ENCODE peak calls at places on chromosomes 7 and 10, in six cellular contexts. One of them, this sample, is unnamed.

GRCh38 chr7:80313067-80313626 is 178.5 kb downstream of the GNAI1 start:
- DNase-seq in psoas muscle: no peak
- DNase-seq in stimulated activated CD8-positive, alpha-beta memory T cell treated with anti-CD3 and anti-CD28 coated beads, Interleukin-7, amount 100 ng/mL, for 1 hour: no peak
- DNase-seq in naive thymus-derived CD4-positive, alpha-beta T cell: no peak
- DNase-seq in NCI-H2081 treated with DMSO at 0.1 percent for 48 hours: no peak
- DNase-seq in NT2/D1: no peak
- DNase-seq in this sample: no peak

GRCh38 chr10:8913720-8914119 is 859.2 kb downstream of the GATA3 start:
- DNase-seq in psoas muscle: no peak
- DNase-seq in NCI-H2081 treated with DMSO at 0.1 percent for 48 hours: no peak
- DNase-seq in naive thymus-derived CD4-positive, alpha-beta T cell: no peak
- DNase-seq in stimulated activated CD8-positive, alpha-beta memory T cell treated with anti-CD3 and anti-CD28 coated beads, Interleukin-7, amount 100 ng/mL, for 1 hour: no peak
- DNase-seq in NT2/D1: no peak
- DNase-seq in this sample: no peak

GRCh38 chr7:149865437-149865836 is 8.3 kb upstream of the ATP6V0E2 start:
- DNase-seq in naive thymus-derived CD4-positive, alpha-beta T cell: no peak
- DNase-seq in stimulated activated CD8-positive, alpha-beta memory T cell treated with anti-CD3 and anti-CD28 coated beads, Interleukin-7, amount 100 ng/mL, for 1 hour: peak; percentile 31
- DNase-seq in psoas muscle: no peak
- DNase-seq in NCI-H2081 treated with DMSO at 0.1 percent for 48 hours: no peak
- DNase-seq in NT2/D1: no peak
- DNase-seq in this sample: no peak

GRCh38 chr10:102632394-102633062 is 11.8 kb upstream of the TRIM8 start:
- DNase-seq in NT2/D1: no peak
- DNase-seq in NCI-H2081 treated with DMSO at 0.1 percent for 48 hours: no peak
- DNase-seq in naive thymus-derived CD4-positive, alpha-beta T cell: no peak
- DNase-seq in psoas muscle: peak; percentile 68
- DNase-seq in stimulated activated CD8-positive, alpha-beta memory T cell treated with anti-CD3 and anti-CD28 coated beads, Interleukin-7, amount 100 ng/mL, for 1 hour: no peak
- DNase-seq in this sample: peak; percentile 37

GRCh38 chr7:158596745-158597144 is 9.1 kb upstream of the PTPRN2 start:
- DNase-seq in psoas muscle: no peak
- DNase-seq in NT2/D1: no peak
- DNase-seq in NCI-H2081 treated with DMSO at 0.1 percent for 48 hours: no peak
- DNase-seq in stimulated activated CD8-positive, alpha-beta memory T cell treated with anti-CD3 and anti-CD28 coated beads, Interleukin-7, amount 100 ng/mL, for 1 hour: no peak
- DNase-seq in naive thymus-derived CD4-positive, alpha-beta T cell: no peak
- DNase-seq in this sample: no peak

GRCh38 chr10:113565364-113565763 is 12.5 kb downstream of the HABP2 start:
- DNase-seq in stimulated activated CD8-positive, alpha-beta memory T cell treated with anti-CD3 and anti-CD28 coated beads, Interleukin-7, amount 100 ng/mL, for 1 hour: no peak
- DNase-seq in naive thymus-derived CD4-positive, alpha-beta T cell: no peak
- DNase-seq in psoas muscle: no peak
- DNase-seq in NCI-H2081 treated with DMSO at 0.1 percent for 48 hours: no peak
- DNase-seq in NT2/D1: peak; percentile 13
- DNase-seq in this sample: no peak

GRCh38 chr10:43160067-43160918 is 22.0 kb downstream of the CSGALNACT2 start:
- DNase-seq in stimulated activated CD8-positive, alpha-beta memory T cell treated with anti-CD3 and anti-CD28 coated beads, Interleukin-7, amount 100 ng/mL, for 1 hour: no peak
- DNase-seq in NT2/D1: no peak
- DNase-seq in psoas muscle: no peak
- DNase-seq in naive thymus-derived CD4-positive, alpha-beta T cell: no peak
- DNase-seq in NCI-H2081 treated with DMSO at 0.1 percent for 48 hours: no peak
- DNase-seq in this sample: no peak

GRCh38 chr10:76444034-76444800 is 1012.8 kb downstream of the LRMDA start:
- DNase-seq in naive thymus-derived CD4-positive, alpha-beta T cell: no peak
- DNase-seq in NT2/D1: no peak
- DNase-seq in NCI-H2081 treated with DMSO at 0.1 percent for 48 hours: no peak
- DNase-seq in stimulated activated CD8-positive, alpha-beta memory T cell treated with anti-CD3 and anti-CD28 coated beads, Interleukin-7, amount 100 ng/mL, for 1 hour: no peak
- DNase-seq in psoas muscle: peak; percentile 54
- DNase-seq in this sample: no peak

GRCh38 chr10:101085846-101086245 is 24.1 kb downstream of the KAZALD1 start:
- DNase-seq in stimulated activated CD8-positive, alpha-beta memory T cell treated with anti-CD3 and anti-CD28 coated beads, Interleukin-7, amount 100 ng/mL, for 1 hour: no peak
- DNase-seq in psoas muscle: no peak
- DNase-seq in naive thymus-derived CD4-positive, alpha-beta T cell: no peak
- DNase-seq in NCI-H2081 treated with DMSO at 0.1 percent for 48 hours: no peak
- DNase-seq in NT2/D1: no peak
- DNase-seq in this sample: no peak

GRCh38 chr10:34049887-34050286 is 715.4 kb upstream of the NRP1 start:
- DNase-seq in psoas muscle: no peak
- DNase-seq in naive thymus-derived CD4-positive, alpha-beta T cell: no peak
- DNase-seq in NT2/D1: no peak
- DNase-seq in stimulated activated CD8-positive, alpha-beta memory T cell treated with anti-CD3 and anti-CD28 coated beads, Interleukin-7, amount 100 ng/mL, for 1 hour: no peak
- DNase-seq in NCI-H2081 treated with DMSO at 0.1 percent for 48 hours: no peak
- DNase-seq in this sample: no peak

GRCh38 chr7:45157653-45158401 is at the start of gene RAMP3:
- DNase-seq in NCI-H2081 treated with DMSO at 0.1 percent for 48 hours: no peak
- DNase-seq in psoas muscle: peak; percentile 63
- DNase-seq in naive thymus-derived CD4-positive, alpha-beta T cell: no peak
- DNase-seq in NT2/D1: no peak
- DNase-seq in stimulated activated CD8-positive, alpha-beta memory T cell treated with anti-CD3 and anti-CD28 coated beads, Interleukin-7, amount 100 ng/mL, for 1 hour: no peak
- DNase-seq in this sample: no peak